ENCODE peak calls at places on chromosome 10, in seven cellular contexts. Z, B, L, Y, M, P and O are unnamed samples.

GRCh38 chr10:104577861-104578480 is 63.1 kb upstream of the SORCS3 start:
- DNase-seq in P (no peak), Y (no peak), L (no peak), M (no peak), B (no peak), Z (no peak), O (no peak)

GRCh38 chr10:33388805-33389204 is 54.3 kb upstream of the NRP1 start:
- DNase-seq in Z (no peak), L (no peak), P (no peak), Y (no peak), M (no peak), B (no peak), O (no peak)

GRCh38 chr10:47019546-47019945 is 108.3 kb downstream of the PTPN20 start:
- DNase-seq in Z (no peak), Y (no peak), B (no peak), M (no peak), L (no peak), P (no peak), O (no peak)

GRCh38 chr10:105691811-105692210 is 1050.7 kb downstream of the SORCS3 start:
- DNase-seq in Z (no peak), Y (no peak), B (no peak), L (no peak), P (no peak), M (peak), O (peak)

GRCh38 chr10:114044251-114045070 is 795 bp downstream of the ADRB1 start:
- DNase-seq in P (no peak), M (no peak), L (no peak), Z (no peak), Y (peak), B (no peak), O (no peak)

GRCh38 chr10:61923210-61924024 is 21.9 kb downstream of the ARID5B start:
- DNase-seq in Y (no peak), L (no peak), M (peak), Z (no peak), B (no peak), P (no peak), O (no peak)

GRCh38 chr10:18362892-18363291 is 222.7 kb downstream of the CACNB2 start:
- DNase-seq in B (no peak), Z (no peak), L (no peak), P (no peak), M (no peak), Y (no peak), O (no peak)

GRCh38 chr10:59872892-59873463 is 33.4 kb downstream of the CCDC6 start:
- DNase-seq in P (no peak), Y (peak), M (peak), Z (no peak), B (no peak), L (no peak), O (peak)

GRCh38 chr10:119270893-119271361 is 63.6 kb downstream of the GRK5 start:
- DNase-seq in Y (peak), P (peak), L (no peak), M (peak), Z (peak), B (peak), O (peak)

GRCh38 chr10:71077143-71077581 is 135.2 kb upstream of the UNC5B start:
- DNase-seq in Y (peak), Z (no peak), L (no peak), P (no peak), M (no peak), B (no peak), O (no peak)

GRCh38 chr10:87618470-87619423 is 40.9 kb upstream of the PAPSS2 start:
- DNase-seq in M (peak), P (no peak), Z (no peak), Y (peak), B (no peak), L (no peak), O (peak)

GRCh38 chr10:46248651-46249131 is 38.1 kb upstream of the ANTXRL start:
- DNase-seq in L (no peak), B (no peak), Y (peak), P (no peak), Z (no peak), M (no peak), O (peak)

GRCh38 chr10:12048547-12048946 is 5.9 kb upstream of the UPF2 start:
- DNase-seq in Y (no peak), L (no peak), B (no peak), M (no peak), Z (no peak), P (no peak), O (no peak)

GRCh38 chr10:119786117-119786769 is 60.4 kb downstream of the INPP5F start:
- DNase-seq in M (no peak), L (peak), P (no peak), Y (no peak), Z (no peak), B (no peak), O (no peak)

GRCh38 chr10:6624392-6624791 is 44.3 kb upstream of the PRKCQ start:
- DNase-seq in P (no peak), L (no peak), Y (no peak), M (no peak), B (no peak), Z (no peak), O (no peak)

GRCh38 chr10:133048306-133048705 is 39.4 kb upstream of the ADGRA1 start:
- DNase-seq in P (no peak), Z (no peak), L (no peak), M (no peak), B (no peak), Y (no peak), O (no peak)

GRCh38 chr10:125103466-125104377 is 56.6 kb downstream of the CTBP2 start:
- DNase-seq in B (no peak), Z (no peak), P (no peak), M (no peak), L (no peak), Y (peak), O (no peak)

GRCh38 chr10:70693619-70694286 is 21.4 kb downstream of the ADAMTS14 start:
- DNase-seq in P (no peak), L (no peak), B (no peak), M (no peak), Z (no peak), Y (no peak), O (no peak)

GRCh38 chr10:51300617-51301350 is 226.5 kb downstream of the PRKG1 start:
- DNase-seq in P (no peak), L (no peak), Z (no peak), Y (no peak), B (no peak), M (no peak), O (no peak)

GRCh38 chr10:83542774-83543291 is 596.5 kb upstream of the GHITM start:
- DNase-seq in B (no peak), P (no peak), M (no peak), Z (no peak), L (no peak), Y (no peak), O (no peak)

GRCh38 chr10:91163269-91163708 is 57.2 kb upstream of the PCGF5 start:
- DNase-seq in P (peak), Z (peak), L (peak), M (peak), Y (peak), B (peak), O (peak)

GRCh38 chr10:114544045-114544659 is 113.9 kb downstream of the ABLIM1 start:
- DNase-seq in Y (peak), P (peak), B (peak), L (no peak), M (peak), Z (no peak), O (peak)

GRCh38 chr10:58152698-58153263 is 114.9 kb downstream of the IPMK start:
- DNase-seq in P (no peak), M (peak), L (peak), Z (peak), Y (peak), B (no peak), O (peak)

GRCh38 chr10:102090772-102091171 is 25.6 kb downstream of the HPS6 start:
- DNase-seq in M (no peak), Y (no peak), B (no peak), Z (peak), P (no peak), L (no peak), O (no peak)

GRCh38 chr10:8498881-8499280 is 444.4 kb downstream of the GATA3 start:
- DNase-seq in M (no peak), B (no peak), L (no peak), P (no peak), Z (no peak), Y (no peak), O (no peak)